ENCODE peak calls at places on chromosomes 12 and 14, in seven cellular contexts. D, W, Q, R, Y, K and A are unnamed samples.

GRCh38 chr12:92290016-92290685 is 144.5 kb upstream of the BTG1 start:
- DNase-seq in D (no peak), W (no peak), Q (peak; percentile 31), R (peak; percentile 58), Y (no peak), K (no peak), A (no peak)

GRCh38 chr12:111904438-111904837 is 62.4 kb downstream of the MAPKAPK5 start:
- DNase-seq in D (no peak), W (no peak), Q (no peak), R (no peak), Y (no peak), K (no peak), A (no peak)

GRCh38 chr14:58215191-58215914 is 15.4 kb downstream of the ACTR10 start:
- DNase-seq in D (no peak), W (no peak), Q (no peak), R (no peak), Y (no peak), K (no peak), A (no peak)

GRCh38 chr12:110109037-110109836 is 14.9 kb upstream of the IFT81 start:
- DNase-seq in D (peak; percentile 97), W (peak; percentile 67), Q (no peak), R (peak; percentile 81), Y (peak; percentile 97), K (peak; percentile 60), A (peak; percentile 78)

GRCh38 chr14:60356921-60357550 is 108.0 kb downstream of the PPM1A start:
- DNase-seq in D (no peak), W (no peak), Q (peak; percentile 38), R (no peak), Y (no peak), K (no peak), A (no peak)

GRCh38 chr12:53352331-53353258 is 16.4 kb upstream of the SP7 start:
- DNase-seq in D (peak; percentile 71), W (peak; percentile 88), Q (peak; percentile 92), R (peak; percentile 84), Y (peak; percentile 83), K (peak; percentile 64), A (peak; percentile 82)

GRCh38 chr14:74065746-74066575 is 18.3 kb downstream of the ALDH6A1 start:
- DNase-seq in D (no peak), W (no peak), Q (no peak), R (peak; percentile 39), Y (no peak), K (no peak), A (no peak)

GRCh38 chr12:6461401-6462233 is 8.9 kb downstream of the VAMP1 start:
- DNase-seq in D (no peak), W (peak; percentile 30), Q (no peak), R (no peak), Y (peak; percentile 67), K (no peak), A (peak; percentile 69)

GRCh38 chr12:46089414-46090162 is 99.2 kb upstream of the SCAF11 start:
- DNase-seq in D (no peak), W (no peak), Q (no peak), R (no peak), Y (no peak), K (no peak), A (no peak)

GRCh38 chr12:10220398-10221077 is 7.9 kb downstream of the GABARAPL1 start:
- DNase-seq in D (peak; percentile 85), W (peak; percentile 26), Q (no peak), R (peak; percentile 94), Y (peak; percentile 67), K (peak; percentile 67), A (peak; percentile 65)

GRCh38 chr14:22996823-22997301 is 13.1 kb downstream of the C14orf93 start:
- DNase-seq in D (no peak), W (no peak), Q (peak; percentile 45), R (no peak), Y (no peak), K (no peak), A (no peak)

GRCh38 chr14:89015016-89015415 is 190.6 kb downstream of the TTC8 start:
- DNase-seq in D (no peak), W (no peak), Q (no peak), R (no peak), Y (no peak), K (no peak), A (no peak)

GRCh38 chr14:90742709-90743108 is 73.5 kb downstream of the TTC7B start:
- DNase-seq in D (no peak), W (no peak), Q (no peak), R (no peak), Y (no peak), K (no peak), A (peak; percentile 25)

GRCh38 chr12:98439471-98440164 is 75.8 kb upstream of the TMPO start:
- DNase-seq in D (no peak), W (no peak), Q (peak; percentile 99), R (peak; percentile 79), Y (peak; percentile 39), K (no peak), A (no peak)

GRCh38 chr12:52741378-52742195 is 35.6 kb downstream of the KRT76 start:
- DNase-seq in D (no peak), W (peak; percentile 69), Q (peak; percentile 81), R (peak; percentile 39), Y (peak; percentile 40), K (peak; percentile 54), A (no peak)

GRCh38 chr12:40185303-40185693 is 39.5 kb upstream of the LRRK2 start:
- DNase-seq in D (no peak), W (no peak), Q (no peak), R (no peak), Y (no peak), K (no peak), A (no peak)

GRCh38 chr14:37246427-37246829 is 48.7 kb downstream of the MIPOL1 start:
- DNase-seq in D (no peak), W (no peak), Q (peak; percentile 61), R (peak; percentile 52), Y (no peak), K (no peak), A (no peak)

GRCh38 chr12:88185988-88186387 is 43.9 kb downstream of the TMTC3 start:
- DNase-seq in D (no peak), W (peak; percentile 56), Q (peak; percentile 22), R (peak; percentile 40), Y (no peak), K (no peak), A (no peak)

GRCh38 chr12:46385439-46385838 is 12.9 kb upstream of the SLC38A2 start:
- DNase-seq in D (no peak), W (peak; percentile 47), Q (no peak), R (peak; percentile 32), Y (no peak), K (no peak), A (peak; percentile 77)

GRCh38 chr12:9634177-9634803 is 26.6 kb upstream of the KLRB1 start:
- DNase-seq in D (no peak), W (no peak), Q (peak; percentile 52), R (peak; percentile 70), Y (no peak), K (no peak), A (no peak)

GRCh38 chr12:76029982-76030377 is 1.6 kb downstream of the PHLDA1 start:
- DNase-seq in D (no peak), W (no peak), Q (no peak), R (peak; percentile 59), Y (no peak), K (peak; percentile 18), A (no peak)

GRCh38 chr12:6960291-6961277 is 9.4 kb downstream of the PTPN6 start:
- DNase-seq in D (no peak), W (no peak), Q (no peak), R (no peak), Y (peak; percentile 60), K (no peak), A (no peak)

GRCh38 chr12:106657499-106657898 is 74.7 kb downstream of the RFX4 start:
- DNase-seq in D (no peak), W (no peak), Q (no peak), R (no peak), Y (no peak), K (no peak), A (no peak)

GRCh38 chr12:95805864-95806669 is 15.5 kb upstream of the NTN4 start:
- DNase-seq in D (no peak), W (no peak), Q (no peak), R (peak; percentile 85), Y (no peak), K (no peak), A (no peak)

GRCh38 chr12:2876431-2877046 is 435 bp downstream of the FOXM1 start:
- DNase-seq in D (no peak), W (peak; percentile 61), Q (peak; percentile 34), R (no peak), Y (no peak), K (no peak), A (no peak)

GRCh38 chr14:74469548-74470518 is 23.3 kb downstream of the NPC2 start:
- DNase-seq in D (no peak), W (no peak), Q (no peak), R (peak; percentile 52), Y (no peak), K (no peak), A (no peak)

GRCh38 chr14:61296707-61297502 is 15.8 kb upstream of the TMEM30B start:
- DNase-seq in D (no peak), W (no peak), Q (peak; percentile 55), R (peak; percentile 77), Y (no peak), K (no peak), A (no peak)

GRCh38 chr12:120106151-120106550 is 10.4 kb downstream of the RAB35 start:
- DNase-seq in D (no peak), W (no peak), Q (no peak), R (no peak), Y (no peak), K (no peak), A (no peak)
- H3K36me3 ChIP-seq in D (no peaks in the 10 kb centered on the region), W (peaks cover 3% of the 10 kb centered on the region), Q (peaks cover 16% of the 10 kb centered on the region), R (peaks cover 25% of the 10 kb centered on the region), Y (no peaks in the 10 kb centered on the region), K (peaks cover 72% of the 10 kb centered on the region), A (peaks cover 3% of the 10 kb centered on the region)

GRCh38 chr14:77547512-77547911 is 48.9 kb upstream of the ISM2 start:
- DNase-seq in D (no peak), W (no peak), Q (no peak), R (no peak), Y (no peak), K (no peak), A (no peak)
- TF ChIP-seq CTCF in D (no peak), W (no peak), Q (peak; percentile 37), R (peak; percentile 8), Y (no peak), K (no peak), A (no peak)

DNA sequence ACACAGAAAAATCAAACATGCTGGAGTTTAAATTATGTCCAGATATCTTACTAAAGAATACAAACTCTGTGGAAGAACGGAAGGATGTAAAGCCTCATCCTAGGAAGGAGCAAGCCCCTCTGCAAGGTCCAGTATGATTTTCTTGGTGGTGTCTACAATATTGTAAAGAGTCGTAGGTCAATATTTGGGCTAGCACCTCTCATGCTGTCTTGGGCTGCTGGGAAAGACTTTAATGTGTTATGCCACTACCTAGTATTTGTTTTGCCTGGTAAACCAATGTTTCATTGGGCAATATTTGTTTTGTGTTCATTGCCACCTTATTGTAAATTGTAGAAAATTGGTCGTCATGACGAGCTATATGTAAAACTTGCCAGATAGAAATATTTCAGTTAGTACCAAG is 26.6 kb downstream of the RESF1 start:
- DNase-seq in D (no peak), W (no peak), Q (no peak), R (no peak), Y (no peak), K (no peak), A (no peak)
- H3K36me3 ChIP-seq in D (no peaks in the 10 kb centered on the region), W (peaks cover 15% of the 10 kb centered on the region), Q (peaks cover 52% of the 10 kb centered on the region), R (peaks cover 18% of the 10 kb centered on the region), Y (no peaks in the 10 kb centered on the region), K (peaks cover 78% of the 10 kb centered on the region), A (no peaks in the 10 kb centered on the region)

DNA sequence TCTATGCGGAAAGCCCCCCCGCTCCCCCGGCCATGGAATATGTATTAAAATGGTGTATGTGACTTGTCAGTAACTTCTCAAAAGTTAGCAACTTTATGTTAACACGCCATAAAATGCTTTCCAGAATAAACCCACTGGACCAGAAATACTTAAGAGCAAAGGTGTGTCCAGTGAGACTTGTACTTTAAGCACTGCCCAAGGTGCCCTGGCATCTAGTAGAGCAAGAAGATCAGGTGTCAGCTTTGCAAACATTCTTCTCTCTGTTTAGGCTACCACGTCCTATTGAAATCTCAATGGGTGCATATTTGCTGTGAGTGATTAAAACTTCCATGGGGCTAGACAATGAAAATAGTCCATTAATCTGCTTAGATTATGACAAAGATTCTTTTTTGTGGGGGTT is 201.2 kb downstream of the ESR2 start:
- DNase-seq in D (no peak), W (no peak), Q (no peak), R (no peak), Y (no peak), K (no peak), A (no peak)
- TF ChIP-seq CTCF in D (no peak), W (no peak), Q (no peak), R (no peak), Y (no peak), K (no peak), A (no peak)